ENCODE peak calls at places on chromosomes 11 and 22, in eight cellular contexts. J, F, K, Z, X, B, U and T are unnamed samples.
A peak's percentile ranks its signal among the peaks of the same experiment; 100 is the strongest.

GRCh38 chr11:15737326-15737725 is 619.0 kb downstream of the SOX6 start:
- DNase-seq in U (no peak), K (no peak), B (no peak), X (no peak), Z (no peak), F (no peak), J (peak; percentile 69), T (no peak)

GRCh38 chr11:122038543-122038942 is 77.5 kb downstream of the BLID start:
- DNase-seq in Z (no peak), X (no peak), K (peak; percentile 21), J (peak; percentile 93), U (no peak), F (no peak), B (peak; percentile 80), T (no peak)

GRCh38 chr11:109350091-109350490 is 71.9 kb upstream of the C11orf87 start:
- DNase-seq in K (no peak), F (no peak), Z (no peak), X (no peak), J (no peak), B (no peak), U (peak; percentile 47), T (no peak)

GRCh38 chr11:114340311-114341131 is 44.3 kb downstream of the NNMT start:
- DNase-seq in J (peak; percentile 82), Z (peak; percentile 43), K (peak; percentile 45), X (no peak), U (peak; percentile 74), F (peak; percentile 69), B (peak; percentile 86), T (peak; percentile 63)

GRCh38 chr11:37449146-37449545 is 851.1 kb upstream of the RAG2 start:
- DNase-seq in X (no peak), F (no peak), K (peak; percentile 14), U (peak; percentile 50), Z (no peak), J (peak; percentile 68), B (peak; percentile 82), T (no peak)

GRCh38 chr22:39289445-39290247 is 29.8 kb downstream of the RPL3 start:
- DNase-seq in J (no peak), K (no peak), U (no peak), F (no peak), Z (no peak), B (no peak), X (no peak), T (no peak)

GRCh38 chr22:48346911-48347310 is 1480.8 kb downstream of the BRD1 start:
- DNase-seq in Z (no peak), K (no peak), F (peak; percentile 61), J (no peak), U (no peak), B (no peak), X (no peak), T (no peak)

GRCh38 chr22:29704528-29705285 is 15.1 kb upstream of the CABP7 start:
- DNase-seq in X (no peak), B (peak; percentile 35), F (no peak), Z (no peak), K (no peak), J (peak; percentile 76), U (no peak), T (no peak)

GRCh38 chr11:33775832-33776231 is 1.5 kb upstream of the FBXO3 start:
- DNase-seq in F (no peak), Z (no peak), U (no peak), B (no peak), J (peak; percentile 65), K (no peak), X (no peak), T (no peak)

GRCh38 chr11:69055598-69056516 is 7.1 kb downstream of the TPCN2 start:
- DNase-seq in U (no peak), X (peak; percentile 20), B (no peak), F (peak; percentile 83), Z (no peak), K (no peak), J (no peak), T (peak; percentile 85)

GRCh38 chr11:113574586-113574985 is 99.4 kb upstream of the DRD2 start:
- DNase-seq in U (no peak), J (no peak), B (no peak), F (no peak), K (no peak), X (no peak), Z (no peak), T (no peak)

GRCh38 chr22:35522571-35523149 is 18.0 kb upstream of the RASD2 start:
- DNase-seq in J (no peak), B (no peak), U (no peak), Z (no peak), F (no peak), K (no peak), X (no peak), T (no peak)

GRCh38 chr22:19641254-19641982 is 72.9 kb upstream of the SEPTIN5 start:
- DNase-seq in F (no peak), J (no peak), U (no peak), X (no peak), B (peak; percentile 32), K (peak; percentile 40), Z (no peak), T (no peak)

GRCh38 chr11:45859661-45860140 is 12.4 kb downstream of the CRY2 start:
- DNase-seq in B (peak; percentile 99), X (peak; percentile 91), J (peak; percentile 99), F (peak; percentile 97), K (no peak), U (no peak), Z (no peak), T (peak; percentile 95)

GRCh38 chr11:72578991-72579815 is 95.0 kb downstream of the PDE2A start:
- DNase-seq in Z (no peak), F (no peak), X (no peak), K (no peak), B (no peak), J (no peak), U (no peak), T (peak; percentile 52)

GRCh38 chr11:63813563-63814382 is 517 bp downstream of the SPINDOC start:
- DNase-seq in B (peak; percentile 62), Z (no peak), K (peak; percentile 46), X (peak; percentile 11), U (no peak), J (peak; percentile 50), F (peak; percentile 82), T (peak; percentile 77)

DNA sequence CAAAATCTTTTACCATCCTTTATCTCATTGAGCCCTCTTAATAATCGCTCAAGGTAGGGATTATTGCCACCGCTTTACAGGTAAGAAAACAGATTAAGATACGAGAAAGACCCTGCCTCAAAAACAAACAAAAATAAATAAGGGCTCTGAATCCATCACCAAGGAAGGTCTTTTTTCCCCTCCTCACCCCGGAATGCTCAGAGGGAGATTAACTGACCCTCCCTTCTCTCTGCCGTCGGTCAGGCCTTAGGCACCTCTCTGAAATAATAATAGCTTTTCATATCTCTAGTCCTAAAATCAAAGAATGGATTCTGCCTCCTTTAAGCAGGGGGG is 620 bp upstream of the ATG2A start:
- DNase-seq in U (no peak), F (no peak), B (no peak), J (no peak), X (no peak), K (no peak), Z (no peak), T (no peak)
- H3K27ac ChIP-seq in U (peak overlapping the region; percentile 45), F (peak overlapping the region; percentile 51), B (peak overlapping the region; percentile 84), J (peak overlapping the region; percentile 62), X (peak overlapping the region; percentile 85), K (peak overlapping the region; percentile 62), Z (peak overlapping the region; percentile 97), T (peak overlapping the region; percentile 73)

GRCh38 chr22:46580940-46581579 is 39.1 kb upstream of the GRAMD4 start:
- DNase-seq in Z (no peak), J (no peak), F (peak; percentile 52), K (no peak), X (no peak), B (no peak), U (peak; percentile 39), T (no peak)

GRCh38 chr22:46581580-46582244 is 38.5 kb upstream of the GRAMD4 start:
- DNase-seq in Z (no peak), F (peak; percentile 71), J (no peak), U (peak; percentile 21), B (no peak), K (no peak), X (no peak), T (peak; percentile 67)

GRCh38 chr22:46578251-46578823 is 40.9 kb upstream of the CELSR1 start:
- DNase-seq in J (no peak), U (no peak), B (no peak), Z (no peak), K (no peak), F (peak; percentile 59), X (no peak), T (peak; percentile 71)

GRCh38 chr22:46578824-46579561 is 41.2 kb upstream of the GRAMD4 start:
- DNase-seq in X (peak; percentile 65), U (no peak), F (peak; percentile 78), J (peak; percentile 40), Z (no peak), K (no peak), B (peak; percentile 55), T (peak; percentile 81)

DNA sequence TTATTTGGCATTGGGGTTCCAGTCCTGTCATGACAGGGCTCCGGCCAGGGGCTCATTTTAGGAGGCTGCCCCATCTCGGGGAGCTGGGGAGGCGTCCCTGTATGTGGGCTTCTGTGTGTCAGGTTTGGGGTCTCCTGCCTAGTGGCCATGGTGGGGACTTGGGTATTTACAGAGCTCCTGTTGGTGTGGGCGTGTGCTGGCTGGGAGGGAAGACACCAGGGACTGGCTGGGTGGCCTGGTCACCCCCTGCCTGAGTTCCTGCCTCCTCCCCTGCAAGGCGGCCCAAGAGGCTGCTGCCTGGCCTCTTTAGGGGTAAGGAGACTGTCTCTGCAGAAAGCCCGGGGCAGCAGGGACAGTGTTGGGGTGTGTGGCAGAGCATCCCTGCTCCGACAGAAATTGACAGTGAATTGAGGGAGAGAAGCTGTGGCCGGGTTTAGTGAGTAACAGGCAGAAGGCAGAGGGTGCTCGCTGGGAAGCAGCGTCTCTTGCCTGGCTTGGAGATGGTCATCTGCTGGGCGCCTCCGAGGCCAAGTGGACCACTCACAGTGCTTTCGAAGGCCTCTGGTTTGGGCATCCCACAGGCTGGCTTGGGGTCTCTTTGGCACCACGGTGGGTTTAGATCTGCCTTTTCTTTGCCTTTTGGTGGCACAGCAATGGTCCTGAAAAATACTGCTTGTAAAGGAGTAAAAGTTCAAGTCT is 40.3 kb upstream of the GRAMD4 start:
- DNase-seq in Z (no peak), K (no peak), U (no peak), F (peak; percentile 61), X (no peak), J (no peak), B (no peak), T (peak; percentile 63)
- H3K4me3 ChIP-seq in Z (no peak overlapping the region), K (no peak overlapping the region), U (no peak overlapping the region), F (no peak overlapping the region), X (no peak overlapping the region), J (no peak overlapping the region), B (no peak overlapping the region), T (no peak overlapping the region)

GRCh38 chr22:26666035-26666338 is 8.6 kb downstream of the MIAT start:
- DNase-seq in Z (no peak), B (no peak), U (no peak), X (no peak), K (no peak), J (peak; percentile 75), F (no peak), T (no peak)
- H3K4me1 ChIP-seq in Z (no peaks in the 10 kb centered on the region), B (no peaks in the 10 kb centered on the region), U (no peaks in the 10 kb centered on the region), X (no peaks in the 10 kb centered on the region), K (peaks cover 15% of the 10 kb centered on the region), J (peaks cover 7% of the 10 kb centered on the region), F (no peaks in the 10 kb centered on the region), T (peaks cover 3% of the 10 kb centered on the region)

GRCh38 chr11:66881436-66881835 is 24.6 kb downstream of the LRFN4 start:
- DNase-seq in F (no peak), U (no peak), B (no peak), X (no peak), J (no peak), Z (no peak), K (no peak), T (no peak)
- H3K27ac ChIP-seq in F (no peak overlapping the region), U (no peak overlapping the region), B (peak overlapping the region; percentile 72), X (peak overlapping the region; percentile 26), J (no peak overlapping the region), Z (no peak overlapping the region), K (no peak overlapping the region), T (no peak overlapping the region)

GRCh38 chr11:10456519-10456918 is 1.5 kb downstream of the AMPD3 start:
- DNase-seq in U (no peak), K (no peak), B (peak; percentile 8), F (no peak), Z (no peak), J (no peak), X (no peak), T (no peak)
- H3K4me3 ChIP-seq in U (peak overlapping the region; percentile 57), K (no peak overlapping the region), B (no peak overlapping the region), F (peak overlapping the region; percentile 38), Z (no peak overlapping the region), J (peak overlapping the region; percentile 49), X (peak overlapping the region; percentile 84), T (peak overlapping the region; percentile 46)